ENCODE peak calls at places on chromosomes 5 and 9, in four cellular contexts. P is SK-N-SH, J is HEK293T, N is K562. G is an unnamed sample.
A peak's percentile ranks its signal among the peaks of the same experiment; 100 is the strongest.

GRCh38 chr5:95244479-95244878 is 40.4 kb downstream of the MCTP1 start:
- DNase-seq in P (no peak), N (no peak), J (no peak), G (no peak)

GRCh38 chr5:76808142-76808691 is 10.6 kb upstream of the F2RL1 start:
- DNase-seq in J (no peak), P (no peak), N (no peak), G (no peak)

GRCh38 chr5:170103447-170103846 is 2.2 kb upstream of the FOXI1 start:
- DNase-seq in J (no peak), P (no peak), N (no peak), G (no peak)

GRCh38 chr5:58108507-58108906 is 351.4 kb downstream of the PLK2 start:
- DNase-seq in P (no peak), N (no peak), J (no peak), G (no peak)

GRCh38 chr9:88056876-88057275 is 81.4 kb downstream of the SPATA31C2 start:
- DNase-seq in N (no peak), J (no peak), P (no peak), G (no peak)

GRCh38 chr9:137865581-137866145 is 11.9 kb upstream of the CACNA1B start:
- DNase-seq in J (no peak), P (peak; percentile 78), N (peak; percentile 4), G (no peak)

GRCh38 chr5:146020100-146020499 is 83.7 kb downstream of the SH3RF2 start:
- DNase-seq in J (no peak), P (no peak), N (no peak), G (peak; percentile 7)

GRCh38 chr9:9412241-9412640 is 1200.6 kb downstream of the PTPRD start:
- DNase-seq in N (no peak), J (no peak), P (no peak), G (no peak)

GRCh38 chr5:141608046-141608445 is 10.8 kb downstream of the DIAPH1 start:
- DNase-seq in P (no peak), N (no peak), J (no peak), G (no peak)

GRCh38 chr5:135438712-135439111 is 8.4 kb downstream of the DCANP1 start:
- DNase-seq in J (no peak), N (no peak), P (no peak), G (no peak)

GRCh38 chr9:131839281-131840084 is 99.6 kb upstream of the RAPGEF1 start:
- DNase-seq in P (no peak), J (no peak), N (no peak), G (no peak)

GRCh38 chr5:68215208-68215887 is at the start of gene PIK3R1:
- DNase-seq in J (peak; percentile 93), P (peak; percentile 96), N (peak; percentile 94), G (peak; percentile 84)

GRCh38 chr9:37364751-37365360 is 57.6 kb upstream of the GRHPR start:
- DNase-seq in J (no peak), P (no peak), N (peak; percentile 31), G (no peak)
- TF ChIP-seq FOXM1 in J (no peak), P (no peak), N (no peak), G (no peak)

GRCh38 chr9:129630967-129631672 is 5.2 kb downstream of the NTMT1 start:
- DNase-seq in J (no peak), N (no peak), P (no peak), G (no peak)
- TF ChIP-seq FOXM1 in J (no peak), N (no peak), P (no peak), G (no peak)

GRCh38 chr9:95088421-95089161 is 228.9 kb downstream of the FANCC start:
- DNase-seq in N (no peak), P (no peak), J (no peak), G (no peak)
- TF ChIP-seq FOXM1 in N (no peak), P (no peak), J (no peak), G (no peak)

DNA sequence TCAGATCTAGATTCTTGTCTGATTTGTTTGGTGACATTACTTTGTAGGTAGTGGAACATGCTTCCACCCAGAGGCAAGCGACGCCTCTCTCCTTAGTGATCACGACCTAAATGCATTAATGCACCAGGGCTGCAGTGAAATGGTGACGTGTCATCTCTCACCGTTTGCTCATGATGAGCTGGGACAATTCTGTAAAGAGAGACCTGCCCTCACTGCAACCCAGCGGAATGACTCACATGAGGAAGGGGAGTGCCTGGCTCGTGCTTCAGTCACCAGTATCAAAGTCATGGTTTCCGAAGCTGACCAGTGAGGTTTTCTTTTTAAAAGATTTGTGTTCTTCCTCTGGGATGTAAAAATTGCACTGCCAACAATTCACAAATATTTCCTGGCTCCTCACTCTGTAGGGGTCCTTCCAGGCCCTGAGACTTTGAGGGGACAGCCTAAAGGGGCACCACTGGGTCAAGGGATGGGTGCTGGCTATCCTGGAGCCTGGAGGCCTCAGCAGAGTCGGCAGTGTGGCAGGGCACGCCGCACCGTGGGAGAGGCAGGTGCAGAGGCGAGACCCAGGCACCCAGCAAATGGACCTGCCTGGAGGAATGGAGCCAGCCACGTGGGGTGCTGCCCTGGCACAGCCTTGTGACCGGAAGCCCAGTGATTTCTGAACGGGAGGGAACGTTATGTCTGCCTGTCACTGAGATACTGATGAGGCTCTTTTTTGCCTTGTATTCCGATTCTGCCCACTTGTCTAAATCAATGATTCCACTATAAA is 17.3 kb downstream of the QSOX2 start:
- DNase-seq in J (no peak), N (no peak), P (no peak), G (peak; percentile 13)
- TF ChIP-seq FOXM1 in J (no peak), N (no peak), P (no peak), G (no peak)

GRCh38 chr9:113543286-113544000 is 79.9 kb downstream of the RGS3 start:
- DNase-seq in P (no peak), N (no peak), J (no peak), G (no peak)
- TF ChIP-seq FOXM1 in P (no peak), N (no peak), J (no peak), G (no peak)

GRCh38 chr9:75866273-75866871 is 24.1 kb upstream of the PCSK5 start:
- DNase-seq in P (peak; percentile 15), N (peak; percentile 9), J (peak; percentile 28), G (peak; percentile 27)

GRCh38 chr9:75871624-75872023 is 18.8 kb upstream of the PCSK5 start:
- DNase-seq in P (no peak), N (no peak), J (no peak), G (no peak)

GRCh38 chr9:75870450-75870849 is 20.0 kb upstream of the PCSK5 start:
- DNase-seq in P (no peak), J (no peak), N (no peak), G (no peak)

GRCh38 chr9:75873707-75874106 is 16.8 kb upstream of the PCSK5 start:
- DNase-seq in N (no peak), J (no peak), P (no peak), G (no peak)

DNA sequence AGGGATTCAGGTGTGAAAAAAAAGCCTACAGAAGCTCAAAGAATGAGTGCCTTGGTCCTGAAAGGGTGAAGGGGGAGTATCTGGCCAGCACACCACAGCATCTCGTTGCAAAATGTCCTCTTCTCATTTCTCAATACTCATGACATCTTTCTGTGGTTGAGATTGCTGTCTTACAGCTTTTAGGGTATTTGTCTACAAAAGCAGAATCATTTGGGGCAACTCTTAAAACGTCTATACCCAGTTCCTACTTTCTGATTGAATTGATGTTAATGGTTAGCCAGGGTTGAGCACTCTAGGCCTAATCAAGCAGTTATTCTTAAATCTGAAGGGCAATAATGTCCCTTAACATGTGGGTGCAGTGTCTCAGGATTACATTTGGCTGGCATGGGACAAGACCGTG is 21.2 kb upstream of the PCSK5 start:
- DNase-seq in J (no peak), N (no peak), P (no peak), G (no peak)
- TF ChIP-seq FOXM1 in J (no peak), N (no peak), P (no peak), G (no peak)